ENCODE peak calls at places on chromosomes 1 and 21, in seven cellular contexts. G is NCI-H460; V is heart right ventricle; B is activated T-helper 2 cell treated with anti-CD3 and anti-CD28 coated beads, Interferon-gamma antibody, Interleukin-2, Interleukin-4, amounts not matched to agents 10 μg/mL and 5 μg/mL and 100 μg/mL, durations not matched to agents 14 hours and 24 hours and 36 hours; Y is NCI-H345; S is ovary; K is left cardiac atrium. L is an unnamed sample.

GRCh38 chr1:52127181-52128175 is 14.4 kb upstream of the ZFYVE9 start:
- DNase-seq in S (peak; percentile 11), V (peak; percentile 36), B (no peak), Y (peak; percentile 23), K (peak; percentile 31), G (peak; percentile 32), L (no peak)

GRCh38 chr1:37135032-37135431 is 100.7 kb upstream of the GRIK3 start:
- DNase-seq in S (no peak), Y (no peak), K (no peak), G (no peak), V (no peak), B (no peak), L (no peak)

GRCh38 chr1:54304518-54304917 is 101.7 kb downstream of the SSBP3 start:
- DNase-seq in V (no peak), G (no peak), B (no peak), Y (peak; percentile 17), K (no peak), S (no peak), L (no peak)

GRCh38 chr21:31252091-31252490 is 92.0 kb downstream of the TIAM1 start:
- DNase-seq in Y (no peak), G (no peak), K (no peak), S (no peak), B (no peak), V (no peak), L (no peak)

GRCh38 chr21:46322351-46323226 is 1.1 kb downstream of the C21orf58 start:
- DNase-seq in B (no peak), G (no peak), K (no peak), Y (no peak), S (no peak), V (no peak), L (no peak)

GRCh38 chr21:33976082-33976979 is 60.7 kb upstream of the ATP5PO start:
- DNase-seq in B (peak; percentile 32), G (no peak), V (peak; percentile 34), K (peak; percentile 66), S (no peak), Y (no peak), L (peak; percentile 75)

GRCh38 chr21:46159841-46160562 is 4.6 kb upstream of the FTCD start:
- DNase-seq in V (no peak), K (no peak), G (no peak), B (peak; percentile 8), Y (no peak), S (no peak), L (no peak)

GRCh38 chr21:15534450-15534886 is 195.3 kb upstream of the USP25 start:
- DNase-seq in G (no peak), B (no peak), S (no peak), K (no peak), Y (no peak), V (no peak), L (no peak)

GRCh38 chr1:240314845-240315746 is 223.4 kb downstream of the FMN2 start:
- DNase-seq in B (no peak), G (no peak), V (no peak), K (no peak), Y (no peak), S (no peak), L (no peak)

GRCh38 chr21:17784604-17785402 is 34.4 kb downstream of the C21orf91 start:
- DNase-seq in B (no peak), G (no peak), S (no peak), V (no peak), Y (no peak), K (no peak), L (no peak)

GRCh38 chr1:117821782-117822447 is 107.5 kb downstream of the GDAP2 start:
- DNase-seq in B (no peak), S (no peak), K (peak; percentile 38), G (peak; percentile 50), V (peak; percentile 50), Y (peak; percentile 23), L (no peak)

GRCh38 chr1:26542781-26543443 is 13.4 kb downstream of the RPS6KA1 start:
- DNase-seq in S (no peak), G (no peak), Y (no peak), V (no peak), K (no peak), B (no peak), L (no peak)

GRCh38 chr1:99441234-99442095 is 177.2 kb downstream of the PLPPR4 start:
- DNase-seq in K (no peak), G (no peak), Y (no peak), V (no peak), S (no peak), B (no peak), L (no peak)

GRCh38 chr1:59062743-59063142 is 234.2 kb upstream of the FGGY start:
- DNase-seq in B (no peak), S (no peak), Y (no peak), V (no peak), K (peak; percentile 53), G (no peak), L (no peak)

GRCh38 chr1:159943908-159944622 is 1.3 kb downstream of the IGSF9 start:
- DNase-seq in V (no peak), K (no peak), Y (peak; percentile 16), S (no peak), B (no peak), G (no peak), L (no peak)

GRCh38 chr1:40612345-40612831 is 53.1 kb downstream of the RIMS3 start:
- DNase-seq in G (peak; percentile 54), Y (peak; percentile 75), K (peak; percentile 54), B (peak; percentile 53), V (peak; percentile 74), S (peak; percentile 25), L (peak; percentile 78)

L was measured in CD8-positive, alpha-beta T cell.